ENCODE peak calls at places on chromosomes 7 and 10, in four cellular contexts. O is K562, D is HepG2, J is GM12878. V is an unnamed sample.

GRCh38 chr7:142443614-142444013 is 185.8 kb upstream of the PRSS58 start:
- DNase-seq in O (no peak), D (no peak), J (no peak), V (no peak)

GRCh38 chr7:21352540-21353387 is 75.1 kb upstream of the SP4 start:
- DNase-seq in D (no peak), O (no peak), J (peak; percentile 93), V (no peak)

GRCh38 chr7:103597606-103598005 is 151.6 kb upstream of the SLC26A5 start:
- DNase-seq in J (no peak), O (no peak), D (no peak), V (no peak)

GRCh38 chr7:96998333-96998732 is 7.0 kb upstream of the DLX6 start:
- DNase-seq in J (no peak), D (no peak), O (no peak), V (no peak)

GRCh38 chr7:116571037-116571436 is 46.2 kb downstream of the CAV1 start:
- DNase-seq in D (no peak), O (no peak), J (no peak), V (no peak)

GRCh38 chr7:85041599-85042216 is 145.1 kb downstream of the SEMA3D start:
- DNase-seq in O (peak; percentile 26), J (peak; percentile 3), D (peak; percentile 55), V (peak; percentile 72)

GRCh38 chr10:101780818-101781654 is 2.2 kb downstream of the NPM3 start:
- DNase-seq in J (peak; percentile 25), D (peak; percentile 35), O (peak; percentile 79), V (no peak)

GRCh38 chr7:92813390-92814024 is 22.9 kb downstream of the CDK6 start:
- DNase-seq in O (no peak), J (peak; percentile 82), D (no peak), V (no peak)

GRCh38 chr10:116669832-116670644 is 49.3 kb downstream of the PNLIPRP2 start:
- DNase-seq in J (no peak), D (peak; percentile 39), O (peak; percentile 45), V (no peak)

GRCh38 chr7:151897201-151897711 is 20.3 kb upstream of the PRKAG2 start:
- DNase-seq in J (no peak), O (no peak), D (no peak), V (peak; percentile 62)

GRCh38 chr10:86019141-86019540 is 347.5 kb downstream of the GRID1 start:
- DNase-seq in D (no peak), J (no peak), O (no peak), V (no peak)

GRCh38 chr10:76168437-76168836 is 737.0 kb downstream of the LRMDA start:
- DNase-seq in J (no peak), O (no peak), D (no peak), V (no peak)
- TF ChIP-seq RAD21 in J (no peak), O (no peak), D (no peak), V (no peak)

DNA sequence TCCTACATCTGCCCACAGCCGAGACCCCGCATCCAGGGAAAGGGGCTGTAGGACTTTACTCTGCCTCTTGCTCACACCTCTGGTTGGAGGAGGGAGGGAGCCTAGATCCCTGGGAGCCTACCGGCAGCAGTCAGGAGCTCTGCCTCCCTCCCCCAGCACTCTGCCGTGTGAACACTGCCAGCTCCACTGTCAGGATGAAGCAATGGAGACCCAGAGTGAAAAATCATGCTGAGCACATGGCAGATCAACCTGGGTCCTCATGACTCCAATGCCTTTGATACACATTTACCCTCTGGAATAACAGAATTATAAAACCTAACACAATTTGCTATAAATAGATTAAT is 477.7 kb downstream of the TNS3 start:
- DNase-seq in O (no peak), J (no peak), D (no peak), V (no peak)
- TF ChIP-seq ZNF274 in O (no peak), J (no peak), D (no peak), V (no peak)

GRCh38 chr7:82675396-82675795 is 231.8 kb upstream of the CACNA2D1 start:
- DNase-seq in O (no peak), D (no peak), J (no peak), V (no peak)

GRCh38 chr7:82678716-82679115 is 235.1 kb upstream of the CACNA2D1 start:
- DNase-seq in D (no peak), J (no peak), O (no peak), V (no peak)

GRCh38 chr7:82678259-82678658 is 234.7 kb upstream of the CACNA2D1 start:
- DNase-seq in D (no peak), O (no peak), J (no peak), V (no peak)

GRCh38 chr7:82677064-82677463 is 233.5 kb upstream of the CACNA2D1 start:
- DNase-seq in D (no peak), J (no peak), O (no peak), V (no peak)

DNA sequence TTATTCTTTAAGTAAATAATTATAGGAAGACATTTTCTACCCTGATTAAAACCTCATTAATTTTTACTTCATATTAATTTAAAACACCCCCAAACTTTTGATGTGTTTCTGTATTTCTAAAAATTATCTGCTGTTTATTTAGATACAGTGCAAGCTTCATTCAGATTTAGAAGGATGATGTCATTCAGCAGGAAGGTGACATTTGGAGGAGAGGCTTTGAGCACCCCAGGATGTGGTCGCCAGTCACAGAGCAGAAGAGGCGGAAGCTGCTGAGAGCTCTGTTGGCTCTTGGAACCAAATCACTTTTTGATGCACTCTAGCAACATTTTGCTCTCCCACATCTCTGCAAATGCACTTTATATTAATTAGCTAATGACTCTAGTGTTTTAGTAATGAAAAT is 233.9 kb upstream of the CACNA2D1 start:
- DNase-seq in J (no peak), D (no peak), O (no peak), V (no peak)
- TF ChIP-seq RFX5 in J (no peak), D (no peak), O (no peak), V (no peak)

DNA sequence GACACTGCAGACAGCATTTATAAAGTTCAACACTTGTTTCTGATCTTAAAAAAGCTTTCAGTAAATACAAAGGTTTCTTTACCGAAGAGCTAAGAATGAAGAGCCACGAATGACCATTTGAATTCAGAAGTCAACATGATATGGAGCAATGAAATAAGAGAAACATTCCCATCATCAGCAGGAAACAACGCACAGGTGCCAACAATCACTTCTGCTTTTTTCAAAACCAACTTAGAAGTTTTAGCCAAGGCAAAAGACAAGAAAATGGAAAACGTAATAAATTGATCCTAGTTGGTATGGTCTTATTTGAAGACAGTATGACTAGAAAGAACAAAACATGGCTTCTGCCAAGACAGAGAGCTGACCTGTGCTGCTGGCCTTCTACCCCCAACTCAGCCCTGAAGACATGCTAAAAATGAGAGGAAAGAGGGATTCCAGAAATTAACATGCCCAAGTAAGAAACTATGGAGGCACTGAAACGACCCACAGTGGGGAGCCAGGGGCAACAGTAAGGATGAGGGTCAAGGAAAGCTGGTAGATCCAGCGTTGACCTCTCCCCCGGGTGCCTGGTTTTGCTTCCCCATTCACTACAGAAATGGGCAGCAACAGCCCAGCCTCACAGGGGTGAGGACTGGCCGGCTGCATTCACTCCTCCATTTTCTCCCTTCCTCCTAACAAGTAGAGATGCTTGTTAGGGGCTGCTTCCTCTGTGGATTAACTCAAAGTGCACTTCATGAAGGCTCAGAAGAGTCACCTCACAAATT is 30.1 kb downstream of the VPS41 start:
- DNase-seq in J (no peak), O (no peak), D (no peak), V (no peak)
- TF ChIP-seq RAD21 in J (no peak), O (no peak), D (no peak), V (no peak)